ENCODE peak calls at places on chromosomes 1 and 21, in five cellular contexts. C, Y, E, L and S are unnamed samples.

GRCh38 chr1:143735764-143736461 is 235.9 kb downstream of the FAM72C start:
- DNase-seq in C (no peak), Y (no peak), E (no peak), L (no peak), S (no peak)

GRCh38 chr1:234509457-234510328 is 30.7 kb upstream of the TARBP1 start:
- DNase-seq in C (no peak), Y (no peak), E (no peak), L (peak), S (no peak)

GRCh38 chr1:200174525-200174924 is 147.0 kb downstream of the NR5A2 start:
- DNase-seq in C (no peak), Y (no peak), E (no peak), L (no peak), S (no peak)

GRCh38 chr1:56483104-56483503 is 96.3 kb downstream of the PLPP3 start:
- DNase-seq in C (no peak), Y (no peak), E (no peak), L (no peak), S (no peak)

GRCh38 chr1:177780096-177780700 is 189.7 kb downstream of the SEC16B start:
- DNase-seq in C (no peak), Y (no peak), E (no peak), L (peak), S (no peak)

GRCh38 chr1:10598088-10598712 is 123.5 kb downstream of the PEX14 start:
- DNase-seq in C (no peak), Y (no peak), E (no peak), L (peak), S (no peak)

GRCh38 chr21:33208534-33208933 is 21.2 kb upstream of the IFNAR2 start:
- DNase-seq in C (no peak), Y (no peak), E (no peak), L (no peak), S (no peak)

GRCh38 chr1:53274026-53274425 is 35.7 kb upstream of the MAGOH start:
- DNase-seq in C (no peak), Y (no peak), E (no peak), L (no peak), S (no peak)

GRCh38 chr21:23394458-23394857 is 2212.8 kb downstream of the MRPL39 start:
- DNase-seq in C (no peak), Y (no peak), E (no peak), L (no peak), S (no peak)

GRCh38 chr1:12344611-12345299 is 114.9 kb downstream of the VPS13D start:
- DNase-seq in C (no peak), Y (peak), E (no peak), L (no peak), S (no peak)

GRCh38 chr1:94654031-94654430 is 112.5 kb upstream of the F3 start:
- DNase-seq in C (no peak), Y (no peak), E (no peak), L (no peak), S (no peak)

DNA sequence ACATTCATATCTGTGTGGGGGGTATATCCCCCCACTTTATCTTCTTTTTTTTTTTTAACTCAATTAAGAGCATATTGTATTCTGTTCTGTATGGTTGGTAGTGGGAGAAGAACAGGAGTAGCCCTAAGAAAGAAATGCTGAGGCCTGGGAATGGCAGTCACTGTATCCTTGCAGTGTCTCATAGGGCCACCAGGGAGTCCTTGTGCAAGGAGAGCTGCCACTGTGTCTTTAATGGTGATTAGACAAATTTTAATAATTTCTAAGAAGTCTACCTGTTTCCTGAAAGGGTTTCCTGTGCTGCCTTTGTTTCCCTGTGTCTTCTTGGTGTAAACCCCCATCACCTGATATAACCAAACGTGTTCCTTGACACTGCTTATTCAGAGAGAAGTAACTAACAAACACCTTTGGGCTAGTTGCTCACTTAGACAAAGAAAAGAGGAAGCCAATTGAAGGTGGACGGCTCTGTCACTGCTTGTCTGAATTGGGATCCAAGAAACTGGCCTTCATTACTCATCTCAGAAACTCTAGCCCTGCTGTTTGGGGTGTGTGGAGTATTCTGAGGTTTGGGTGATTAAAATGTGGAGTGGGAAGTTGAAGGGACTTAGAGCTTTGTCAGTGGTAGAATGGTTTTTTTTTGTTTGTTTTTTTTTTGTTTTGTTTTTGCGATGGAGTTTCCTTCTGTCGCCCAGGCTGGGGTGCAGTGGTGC is 15.2 kb downstream of the GIPC2 start:
- DNase-seq in C (no peak), Y (no peak), E (no peak), L (no peak), S (no peak)
- TF ChIP-seq CTCF in C (no peak), Y (no peak), E (no peak), L (no peak), S (no peak)

GRCh38 chr1:45753248-45754037 is 3.0 kb upstream of the IPP start:
- DNase-seq in C (no peak), Y (no peak), E (no peak), L (no peak), S (no peak)

GRCh38 chr1:45752014-45752413 is 1.6 kb upstream of the IPP start:
- DNase-seq in C (no peak), Y (no peak), E (no peak), L (no peak), S (no peak)

GRCh38 chr1:45752441-45753052 is 2.1 kb upstream of the IPP start:
- DNase-seq in C (no peak), Y (no peak), E (no peak), L (no peak), S (no peak)

GRCh38 chr1:45746922-45747321 is 3.5 kb downstream of the IPP start:
- DNase-seq in C (no peak), Y (no peak), E (no peak), L (no peak), S (no peak)

GRCh38 chr1:45750298-45751038 is at the start of gene IPP:
- DNase-seq in C (peak), Y (peak), E (peak), L (peak), S (peak)
- TF ChIP-seq CTCF in C (no peak), Y (no peak), E (no peak), L (no peak), S (no peak)

DNA sequence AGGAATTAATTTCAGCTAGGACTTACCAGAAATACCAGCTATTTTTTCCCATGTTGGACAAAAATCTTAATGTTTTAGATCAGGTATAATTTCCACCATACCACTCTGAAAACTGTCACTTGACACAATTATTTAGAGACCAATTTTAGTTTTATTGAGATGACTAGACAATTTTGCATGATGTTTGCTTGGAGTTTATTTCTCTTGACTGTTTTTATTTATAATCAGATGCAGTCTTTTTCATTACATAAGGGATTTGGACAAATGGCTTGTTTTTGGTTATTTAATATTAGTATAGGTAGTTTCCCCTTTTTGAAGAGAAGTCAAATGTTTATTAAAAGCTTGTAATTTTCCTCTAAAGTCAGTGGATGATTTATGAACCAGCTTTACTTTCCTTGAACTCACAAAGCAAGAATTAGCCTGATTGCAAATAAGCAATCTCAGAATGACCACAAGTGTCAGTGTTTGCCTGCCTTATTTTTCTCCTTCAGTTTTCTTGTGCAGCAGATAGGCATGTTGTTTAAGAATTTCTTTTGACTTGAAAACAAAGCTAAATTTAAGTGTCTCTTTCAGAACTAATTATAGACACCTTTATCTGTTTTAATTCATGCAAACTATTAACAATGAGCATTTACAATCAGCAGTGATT is 3.8 kb upstream of the B3GALT2 start:
- DNase-seq in C (no peak), Y (no peak), E (no peak), L (no peak), S (no peak)
- TF ChIP-seq CTCF in C (no peak), Y (peak), E (no peak), L (peak), S (peak)

GRCh38 chr1:176466514-176466913 is 3.5 kb downstream of the PAPPA2 start:
- DNase-seq in C (no peak), Y (no peak), E (no peak), L (no peak), S (no peak)
- TF ChIP-seq CTCF in C (no peak), Y (no peak), E (no peak), L (no peak), S (no peak)

GRCh38 chr1:151992345-151993083 is 1.1 kb downstream of the S100A10 start:
- DNase-seq in C (peak), Y (peak), E (no peak), L (peak), S (peak)

GRCh38 chr1:151991663-151992344 is 1.9 kb downstream of the S100A10 start:
- DNase-seq in C (no peak), Y (no peak), E (no peak), L (no peak), S (no peak)

GRCh38 chr1:151994956-151995355 is 1.3 kb upstream of the S100A10 start:
- DNase-seq in C (no peak), Y (peak), E (no peak), L (no peak), S (peak)

GRCh38 chr1:151993734-151994496 is at the start of gene S100A10:
- DNase-seq in C (peak), Y (peak), E (peak), L (peak), S (peak)

DNA sequence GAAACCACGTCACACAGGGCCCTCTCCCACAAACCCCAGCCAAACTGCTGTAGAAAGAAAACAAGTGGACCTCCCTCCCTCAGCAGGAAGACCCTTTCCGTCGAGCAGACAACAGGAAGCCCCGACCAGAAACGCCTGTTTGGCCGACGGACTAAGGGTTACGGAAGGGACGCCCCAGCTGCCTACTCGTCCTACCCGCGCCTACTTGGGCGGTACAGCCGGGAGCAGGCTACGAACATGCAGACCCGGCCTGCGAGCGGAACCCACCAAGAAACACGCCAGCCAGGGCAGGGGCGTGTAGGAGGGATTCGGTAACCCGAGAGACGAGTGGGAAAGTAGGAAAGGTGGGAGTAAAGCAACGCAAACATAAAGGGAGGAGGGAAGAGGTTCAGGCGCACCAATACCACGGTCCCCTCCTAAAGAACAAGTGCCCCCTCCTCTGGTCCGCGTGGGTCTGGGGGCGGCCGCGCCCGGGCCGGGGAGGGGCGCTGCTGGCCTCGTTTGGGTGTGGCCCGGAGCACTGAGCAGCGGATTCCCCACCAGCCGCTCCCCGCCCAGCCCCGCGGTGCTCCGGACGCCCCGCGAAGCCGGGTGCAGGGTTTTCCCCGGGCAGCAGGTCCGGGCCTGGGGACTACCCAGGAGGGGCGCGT is 450 bp downstream of the S100A10 start:
- DNase-seq in C (peak), Y (peak), E (no peak), L (peak), S (no peak)
- TF ChIP-seq CTCF in C (no peak), Y (no peak), E (no peak), L (no peak), S (no peak)

DNA sequence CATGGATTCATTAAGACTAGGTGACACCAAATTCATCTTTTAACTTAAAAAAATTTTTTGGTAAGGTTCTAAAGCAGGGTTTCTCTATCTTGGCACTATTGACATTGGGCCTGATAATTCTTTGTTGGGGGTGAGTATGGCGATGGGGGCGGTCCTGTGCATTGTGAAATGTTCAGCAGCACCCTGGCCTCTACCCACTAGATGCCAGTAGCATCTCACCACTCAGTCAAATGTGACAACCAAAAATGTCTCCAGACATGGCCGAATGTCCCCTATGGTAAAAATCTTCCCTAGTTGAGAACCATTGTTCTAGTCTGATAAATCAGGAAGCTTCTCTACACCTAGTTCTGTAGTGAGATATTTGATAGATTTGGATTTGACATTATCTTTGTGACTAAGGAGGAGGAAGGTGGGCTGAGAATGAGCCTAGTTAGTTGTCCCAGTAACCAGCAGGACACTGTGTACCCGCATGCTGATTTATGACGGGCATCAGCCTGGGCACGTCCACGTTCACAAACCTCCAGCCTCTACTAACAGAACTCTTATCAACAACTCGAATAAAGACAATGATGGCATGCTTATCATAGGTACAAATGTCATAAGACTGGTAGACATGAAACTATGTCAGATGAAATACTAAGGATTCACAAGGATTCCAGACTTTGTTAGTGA is 104.6 kb downstream of the KCND3 start:
- DNase-seq in C (no peak), Y (no peak), E (no peak), L (no peak), S (no peak)
- TF ChIP-seq CTCF in C (no peak), Y (no peak), E (no peak), L (no peak), S (no peak)